ENCODE peak calls at places on chromosome 13, in four cellular contexts. A is body of pancreas, I is stomach, D is uterus. Z is an unnamed sample.

GRCh38 chr13:42539670-42540069 is 34.3 kb upstream of the TNFSF11 start:
- DNase-seq in A (no peak), I (no peak), D (no peak), Z (peak)

GRCh38 chr13:89878904-89879303 is 1468.6 kb upstream of the MIR17HG start:
- DNase-seq in I (no peak), A (no peak), D (no peak), Z (no peak)

GRCh38 chr13:101919541-101920306 is 467.2 kb downstream of the ITGBL1 start:
- DNase-seq in D (no peak), A (no peak), I (no peak), Z (no peak)

GRCh38 chr13:90276208-90276607 is 1071.3 kb upstream of the MIR17HG start:
- DNase-seq in I (no peak), D (no peak), A (no peak), Z (no peak)

GRCh38 chr13:99064624-99065249 is 86.9 kb upstream of the DOCK9 start:
- DNase-seq in D (no peak), A (no peak), I (no peak), Z (no peak)

GRCh38 chr13:76944457-76944856 is 3.9 kb upstream of the ACOD1 start:
- DNase-seq in I (no peak), A (no peak), D (no peak), Z (no peak)

GRCh38 chr13:108915634-108916497 is 286.5 kb downstream of the MYO16 start:
- DNase-seq in A (peak), D (peak), I (peak), Z (peak)

GRCh38 chr13:100075700-100076587 is 12.9 kb upstream of the PCCA start:
- DNase-seq in A (no peak), I (no peak), D (no peak), Z (no peak)

GRCh38 chr13:86945596-86945995 is 725.6 kb upstream of the SLITRK5 start:
- DNase-seq in I (no peak), D (no peak), A (no peak), Z (no peak)

DNA sequence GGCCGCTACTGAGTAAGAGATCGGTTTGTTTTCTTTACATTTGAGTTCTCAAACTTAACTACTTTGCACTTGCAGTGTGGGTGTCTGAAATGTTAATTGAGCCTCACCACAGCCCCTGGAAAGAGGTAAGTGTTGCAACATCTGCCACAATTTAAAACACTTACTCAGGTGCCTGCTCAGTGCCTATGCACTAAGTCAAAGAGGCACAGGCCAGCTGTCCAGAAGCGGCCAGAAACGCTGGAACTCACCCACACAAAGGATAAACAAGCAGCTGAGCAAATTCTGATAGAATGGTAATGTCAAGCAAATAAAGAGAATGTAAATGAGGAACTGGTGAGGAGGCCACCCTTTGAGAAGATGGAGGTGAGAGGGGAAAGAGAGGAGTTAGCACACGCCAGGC is 67.8 kb upstream of the SERP2 start:
- DNase-seq in D (no peak), A (no peak), I (peak), Z (no peak)
- TF ChIP-seq POLR2A in D (no peak), A (no peak), I (no peak), Z (no peak)

DNA sequence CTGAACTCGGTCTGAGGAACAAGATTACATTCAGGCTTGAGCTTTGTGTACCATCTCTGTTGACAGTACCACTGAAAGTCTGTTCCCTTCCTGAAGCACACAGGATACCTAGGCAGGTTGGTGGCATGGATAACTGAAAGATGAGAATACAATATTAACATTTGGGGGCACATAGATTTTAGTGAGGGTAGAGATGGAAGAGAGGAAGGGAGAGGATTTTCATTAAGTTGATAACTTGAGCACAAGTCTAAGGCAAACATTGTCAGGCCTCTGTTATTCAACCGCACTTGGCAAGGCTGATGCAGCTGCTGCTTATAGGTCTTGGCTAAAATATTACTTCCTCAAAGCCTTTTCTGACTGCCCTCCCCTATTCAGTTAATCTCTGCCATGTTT is 10.9 kb downstream of the MIR17HG start:
- DNase-seq in A (no peak), D (no peak), I (peak), Z (no peak)
- TF ChIP-seq POLR2A in A (no peak), D (no peak), I (no peak), Z (no peak)

GRCh38 chr13:64546371-64546770 is 2683.8 kb downstream of the PCDH9 start:
- DNase-seq in D (no peak), A (no peak), I (no peak), Z (no peak)
- TF ChIP-seq POLR2A in D (no peak), A (no peak), I (no peak), Z (no peak)

GRCh38 chr13:61765940-61766666 is 350.5 kb upstream of the PCDH20 start:
- DNase-seq in A (no peak), D (no peak), I (no peak), Z (no peak)
- TF ChIP-seq POLR2A in A (no peak), D (no peak), I (no peak), Z (no peak)

DNA sequence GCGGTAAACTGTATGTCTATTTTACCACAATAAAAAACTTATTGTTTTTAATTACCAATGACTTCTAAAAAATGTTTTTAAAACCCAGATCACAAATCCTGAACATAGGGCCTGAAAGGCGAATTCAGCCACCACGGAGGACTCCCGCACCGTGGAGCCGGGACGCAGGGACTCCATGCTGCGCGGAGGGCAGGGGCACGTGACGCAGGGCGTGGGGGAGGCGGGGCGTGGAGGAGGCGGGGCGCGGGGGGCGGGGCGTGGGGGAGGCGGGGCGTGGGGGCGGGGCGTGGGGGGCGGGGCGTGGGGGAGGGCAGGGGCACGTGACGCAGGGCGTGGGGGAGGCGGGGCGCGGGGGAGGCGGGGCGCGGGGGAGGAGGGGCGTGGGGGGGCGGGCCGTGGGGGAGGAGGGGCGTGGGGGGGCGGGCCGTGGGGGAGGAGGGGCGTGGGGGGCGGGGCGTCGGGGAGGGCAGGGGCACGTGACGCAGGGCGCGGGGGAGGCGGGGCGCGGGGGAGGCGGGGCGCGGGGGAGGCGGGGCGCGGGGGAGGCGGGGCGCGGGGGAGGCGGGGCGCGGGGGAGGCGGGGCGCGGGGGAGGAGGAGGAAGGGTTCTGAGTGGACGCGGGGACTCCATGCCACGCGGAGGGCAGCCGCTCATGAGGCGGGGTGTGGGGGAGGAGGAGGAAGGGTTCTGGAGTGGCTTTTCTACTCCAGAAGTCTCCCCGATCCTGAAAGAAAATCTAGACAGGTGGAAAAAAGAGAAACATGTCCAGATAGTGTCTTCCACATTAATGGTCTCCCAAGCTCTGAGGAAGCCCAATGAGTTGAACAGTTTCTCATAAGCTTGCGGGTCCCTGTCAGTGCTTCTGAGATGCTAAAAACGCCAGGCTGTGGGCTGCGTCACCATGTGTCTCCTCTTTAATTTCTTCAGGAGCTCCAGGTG is 4.4 kb upstream of the PROZ start:
- DNase-seq in A (peak), I (peak), D (peak), Z (peak)
- TF ChIP-seq POLR2A in A (peak), I (no peak), D (peak), Z (peak)

DNA sequence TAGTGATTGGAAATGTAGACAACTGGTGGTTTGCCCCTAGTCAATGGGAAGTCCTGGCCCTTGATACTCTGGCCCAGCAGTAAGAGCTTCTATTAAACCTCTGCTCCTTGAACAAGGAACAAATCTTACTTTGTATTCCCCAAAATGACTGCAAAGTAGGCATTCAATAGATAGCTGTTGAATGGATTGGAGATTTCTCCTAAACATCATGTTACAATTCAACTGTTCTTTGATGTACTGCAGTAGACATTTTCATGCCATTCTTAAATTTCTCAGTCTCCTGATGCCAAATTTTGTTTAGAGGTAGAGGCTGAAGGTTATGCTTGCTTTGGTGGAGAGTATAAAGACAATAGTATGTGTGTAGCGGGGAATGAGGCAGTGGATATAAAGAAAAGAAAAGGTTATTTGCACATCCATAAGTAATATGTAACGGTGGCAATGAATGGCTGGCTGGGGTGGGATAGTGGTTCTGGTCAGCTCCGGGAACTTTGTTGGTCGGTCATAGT is 12.8 kb downstream of the MIR17HG start:
- DNase-seq in I (no peak), D (no peak), A (no peak), Z (no peak)
- TF ChIP-seq POLR2A in I (no peak), D (no peak), A (no peak), Z (no peak)

GRCh38 chr13:21297452-21297851 is 121.0 kb downstream of the MRPL57 start:
- DNase-seq in I (no peak), D (no peak), A (no peak), Z (no peak)

GRCh38 chr13:21297914-21298831 is 121.7 kb downstream of the MRPL57 start:
- DNase-seq in I (peak), A (peak), D (peak), Z (peak)
- TF ChIP-seq POLR2A in I (no peak), A (peak), D (no peak), Z (peak)

DNA sequence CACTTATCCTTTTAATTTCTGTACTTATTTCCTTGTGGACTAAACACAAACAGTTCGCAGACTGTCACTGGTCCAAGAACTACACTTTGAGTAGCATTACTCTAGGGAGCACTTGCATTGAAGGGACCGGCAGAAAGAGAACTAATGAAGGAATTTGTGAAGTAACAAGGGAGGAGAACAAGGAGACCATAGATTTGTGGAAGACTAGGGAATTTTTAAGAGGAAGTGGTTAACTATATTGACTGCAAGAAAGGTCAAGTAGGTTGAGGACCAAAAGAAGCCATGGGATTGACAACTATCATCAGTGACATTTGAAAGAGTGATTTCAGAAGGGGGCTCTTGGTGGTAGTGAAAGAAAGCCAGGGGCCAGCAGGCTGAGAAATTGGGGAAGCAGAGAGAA is 4.0 kb upstream of the RB1 start:
- DNase-seq in I (no peak), A (no peak), D (no peak), Z (no peak)
- TF ChIP-seq POLR2A in I (no peak), A (no peak), D (no peak), Z (no peak)

GRCh38 chr13:46575843-46576242 is 22.9 kb downstream of the LRCH1 start:
- DNase-seq in D (no peak), A (no peak), I (no peak), Z (peak)
- TF ChIP-seq POLR2A in D (no peak), A (no peak), I (no peak), Z (no peak)

DNA sequence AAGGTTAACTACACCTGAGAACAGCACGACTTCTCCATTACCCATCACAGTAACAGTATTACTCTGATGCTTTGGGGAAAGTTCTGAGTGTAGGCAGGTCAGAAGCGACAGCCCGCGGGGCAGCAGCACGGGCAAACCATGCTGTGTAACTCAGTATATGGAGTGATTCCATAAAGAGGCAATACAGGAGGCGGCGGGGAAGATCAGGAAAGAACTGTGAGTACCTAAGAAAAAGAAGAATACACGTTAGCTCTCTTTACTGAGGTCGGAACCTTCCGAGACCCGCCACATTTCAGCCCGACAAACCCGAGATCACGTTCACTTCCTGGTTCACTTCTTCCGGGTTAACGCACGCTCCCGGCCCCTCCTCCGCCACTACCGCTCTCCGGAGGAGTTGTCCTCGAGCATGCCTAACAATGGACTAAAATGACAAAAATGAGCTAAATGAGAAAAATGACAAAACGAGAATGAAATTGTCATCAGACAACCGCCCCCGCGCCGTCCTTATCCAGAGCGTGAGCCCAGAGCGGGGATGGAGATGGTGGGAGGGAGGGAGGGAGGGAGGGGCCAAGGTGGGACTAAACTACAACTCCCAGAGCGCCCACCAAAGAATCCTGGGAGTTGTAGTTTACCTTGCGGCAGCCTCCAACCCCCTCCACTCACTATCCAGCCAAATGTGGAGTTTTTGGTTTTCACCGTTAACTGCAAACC is at the start of gene MTRF1:
- DNase-seq in I (peak), D (peak), A (peak), Z (peak)
- TF ChIP-seq POLR2A in I (no peak), D (no peak), A (no peak), Z (peak)